ENCODE peak calls at places on chromosome 19, in six cellular contexts. R, X, F, V, N and L are unnamed samples.

GRCh38 chr19:1321539-1321938 is 35.9 kb downstream of the EFNA2 start:
- DNase-seq in V (no peak), R (no peak), N (no peak), X (no peak), F (no peak), L (no peak)

GRCh38 chr19:19627716-19628498 is at the start of gene LPAR2:
- DNase-seq in X (peak; percentile 89), V (peak; percentile 66), N (peak; percentile 80), R (no peak), F (peak; percentile 51), L (peak; percentile 94)

GRCh38 chr19:55262359-55262758 is 3.5 kb upstream of the PPP6R1 start:
- DNase-seq in N (no peak), R (no peak), X (no peak), V (no peak), F (no peak), L (no peak)

GRCh38 chr19:49421039-49421877 is 2.0 kb downstream of the PTH2 start:
- DNase-seq in N (no peak), F (no peak), X (peak; percentile 99), V (no peak), R (peak; percentile 71), L (no peak)

GRCh38 chr19:35509861-35510625 is 3.4 kb downstream of the DMKN start:
- DNase-seq in N (peak; percentile 70), F (peak; percentile 38), X (peak; percentile 99), V (peak; percentile 69), R (peak; percentile 71), L (peak; percentile 93)

GRCh38 chr19:42325896-42326771 is 699 bp downstream of the MEGF8 start:
- DNase-seq in N (peak; percentile 17), F (no peak), V (no peak), X (peak; percentile 82), R (peak; percentile 38), L (peak; percentile 86)

GRCh38 chr19:13954185-13954584 is 1.9 kb downstream of the DCAF15 start:
- DNase-seq in N (no peak), R (no peak), F (no peak), X (no peak), V (no peak), L (no peak)

GRCh38 chr19:57389194-57389729 is 392 bp upstream of the ZNF548 start:
- DNase-seq in R (no peak), V (no peak), F (no peak), X (no peak), N (no peak), L (no peak)

GRCh38 chr19:37941820-37942515 is 35.0 kb downstream of the SIPA1L3 start:
- DNase-seq in N (no peak), X (no peak), V (no peak), F (no peak), R (no peak), L (peak; percentile 28)

GRCh38 chr19:37079238-37079637 is 1.0 kb downstream of the ZNF420 start:
- DNase-seq in R (no peak), F (no peak), X (no peak), V (no peak), N (no peak), L (no peak)

GRCh38 chr19:35027851-35028599 is 2.2 kb upstream of the SCN1B start:
- DNase-seq in F (no peak), R (no peak), N (no peak), X (peak; percentile 68), V (no peak), L (no peak)

GRCh38 chr19:37251308-37252229 is 33.6 kb downstream of the ZNF383 start:
- DNase-seq in N (peak; percentile 19), V (no peak), X (no peak), F (no peak), R (peak; percentile 87), L (peak; percentile 88)

GRCh38 chr19:34224996-34225658 is 29.2 kb upstream of the GARRE1 start:
- DNase-seq in X (peak; percentile 60), N (no peak), V (no peak), R (no peak), F (no peak), L (no peak)

GRCh38 chr19:47742636-47743035 is 2.7 kb upstream of the NOP53 start:
- DNase-seq in R (no peak), N (no peak), F (no peak), V (no peak), X (no peak), L (no peak)

GRCh38 chr19:756232-756631 is 5.3 kb downstream of the MISP start:
- DNase-seq in F (no peak), R (no peak), X (peak; percentile 74), V (no peak), N (no peak), L (no peak)

GRCh38 chr19:41774515-41774980 is 19.2 kb downstream of the CEACAM6 start:
- DNase-seq in R (no peak), N (peak; percentile 35), V (peak; percentile 31), F (peak; percentile 8), X (no peak), L (no peak)

GRCh38 chr19:32748497-32748896 is 28.9 kb downstream of the TDRD12 start:
- DNase-seq in R (no peak), F (no peak), V (no peak), N (no peak), X (peak; percentile 66), L (no peak)

GRCh38 chr19:46559203-46559602 is 41.9 kb upstream of the CALM3 start:
- DNase-seq in V (no peak), N (no peak), F (no peak), X (no peak), R (no peak), L (no peak)

GRCh38 chr19:38993271-38993670 is 17.7 kb upstream of the FBXO17 start:
- DNase-seq in N (no peak), R (no peak), X (no peak), F (no peak), V (no peak), L (no peak)

GRCh38 chr19:19900574-19901444 is at the start of gene ZNF93:
- DNase-seq in V (peak; percentile 85), R (peak; percentile 94), N (peak; percentile 87), X (peak; percentile 99), F (peak; percentile 80), L (peak; percentile 93)

GRCh38 chr19:47679251-47679900 is 33.8 kb upstream of the EHD2 start:
- DNase-seq in F (no peak), R (no peak), X (no peak), N (no peak), V (no peak), L (no peak)

GRCh38 chr19:10339380-10339960 is at the start of gene ICAM3:
- DNase-seq in N (peak; percentile 37), V (peak; percentile 38), F (peak; percentile 37), X (peak; percentile 66), R (peak; percentile 32), L (peak; percentile 96)

GRCh38 chr19:21835810-21836444 is at the start of gene ZNF43:
- DNase-seq in X (peak; percentile 98), R (peak; percentile 98), V (peak; percentile 89), F (peak; percentile 88), N (peak; percentile 90), L (peak; percentile 95)

GRCh38 chr19:6198896-6199239 is 63.4 kb downstream of the ACSBG2 start:
- DNase-seq in X (no peak), R (no peak), F (no peak), N (no peak), V (no peak), L (no peak)

GRCh38 chr19:38191747-38192146 is 32.3 kb downstream of the DPF1 start:
- DNase-seq in V (no peak), N (no peak), F (no peak), R (no peak), X (no peak), L (no peak)

GRCh38 chr19:35882074-35882832 is 13.9 kb downstream of the APLP1 start:
- DNase-seq in X (no peak), V (no peak), R (no peak), F (no peak), N (peak; percentile 32), L (no peak)

GRCh38 chr19:18023596-18024212 is 15.7 kb downstream of the ARRDC2 start:
- DNase-seq in X (no peak), F (peak; percentile 16), V (no peak), R (peak; percentile 92), N (peak; percentile 76), L (peak; percentile 95)

GRCh38 chr19:3302755-3303154 is 63.6 kb upstream of the NFIC start:
- DNase-seq in F (no peak), R (no peak), X (no peak), N (no peak), V (no peak), L (no peak)

GRCh38 chr19:4305659-4306058 is 1.3 kb downstream of the FSD1 start:
- DNase-seq in X (no peak), R (no peak), F (no peak), N (no peak), V (no peak), L (no peak)

GRCh38 chr19:16359074-16359473 is 34.4 kb downstream of the KLF2 start:
- DNase-seq in N (no peak), R (no peak), X (no peak), V (no peak), F (no peak), L (no peak)